ENCODE peak calls at places on chromosomes 16 and 17, in four cellular contexts. One of them, this sample, is unnamed.

GRCh38 chr17:9937164-9937835 is 32.2 kb upstream of the RCVRN start:
- DNase-seq in stimulated activated CD8-positive, alpha-beta memory T cell treated with anti-CD3 and anti-CD28 coated beads, Interleukin-15, amount 100 ng/mL, for 4 hours: no peak
- DNase-seq in uterus: peak; percentile 36
- DNase-seq in NCI-H524: no peak
- DNase-seq in this sample: no peak

GRCh38 chr16:84009282-84009681 is 33.3 kb downstream of the SLC38A8 start:
- DNase-seq in stimulated activated CD8-positive, alpha-beta memory T cell treated with anti-CD3 and anti-CD28 coated beads, Interleukin-15, amount 100 ng/mL, for 4 hours: no peak
- DNase-seq in uterus: no peak
- DNase-seq in NCI-H524: no peak
- DNase-seq in this sample: no peak

GRCh38 chr16:56611281-56611833 is 3.0 kb downstream of the MT2A start:
- DNase-seq in stimulated activated CD8-positive, alpha-beta memory T cell treated with anti-CD3 and anti-CD28 coated beads, Interleukin-15, amount 100 ng/mL, for 4 hours: no peak
- DNase-seq in uterus: peak; percentile 48
- DNase-seq in NCI-H524: no peak
- DNase-seq in this sample: no peak

GRCh38 chr16:83953796-83954576 is 946 bp downstream of the OSGIN1 start:
- DNase-seq in stimulated activated CD8-positive, alpha-beta memory T cell treated with anti-CD3 and anti-CD28 coated beads, Interleukin-15, amount 100 ng/mL, for 4 hours: no peak
- DNase-seq in uterus: no peak
- DNase-seq in NCI-H524: peak; percentile 35
- DNase-seq in this sample: no peak

GRCh38 chr17:31533546-31534155 is 142.2 kb downstream of the RAB11FIP4 start:
- DNase-seq in stimulated activated CD8-positive, alpha-beta memory T cell treated with anti-CD3 and anti-CD28 coated beads, Interleukin-15, amount 100 ng/mL, for 4 hours: no peak
- DNase-seq in uterus: no peak
- DNase-seq in NCI-H524: peak; percentile 48
- DNase-seq in this sample: peak; percentile 92

GRCh38 chr16:53754938-53755910 is 51.3 kb downstream of the FTO start:
- DNase-seq in stimulated activated CD8-positive, alpha-beta memory T cell treated with anti-CD3 and anti-CD28 coated beads, Interleukin-15, amount 100 ng/mL, for 4 hours: no peak
- DNase-seq in uterus: peak; percentile 90
- DNase-seq in NCI-H524: peak; percentile 80
- DNase-seq in this sample: no peak

GRCh38 chr17:19015428-19015827 is 10.9 kb upstream of the FAM83G start:
- DNase-seq in stimulated activated CD8-positive, alpha-beta memory T cell treated with anti-CD3 and anti-CD28 coated beads, Interleukin-15, amount 100 ng/mL, for 4 hours: no peak
- DNase-seq in uterus: no peak
- DNase-seq in NCI-H524: no peak
- DNase-seq in this sample: no peak

GRCh38 chr17:72033311-72033710 is 87.5 kb upstream of the SOX9 start:
- DNase-seq in stimulated activated CD8-positive, alpha-beta memory T cell treated with anti-CD3 and anti-CD28 coated beads, Interleukin-15, amount 100 ng/mL, for 4 hours: no peak
- DNase-seq in uterus: no peak
- DNase-seq in NCI-H524: no peak
- DNase-seq in this sample: no peak

GRCh38 chr16:73506568-73507056 is 458.7 kb upstream of the ZFHX3 start:
- DNase-seq in stimulated activated CD8-positive, alpha-beta memory T cell treated with anti-CD3 and anti-CD28 coated beads, Interleukin-15, amount 100 ng/mL, for 4 hours: no peak
- DNase-seq in uterus: no peak
- DNase-seq in NCI-H524: no peak
- DNase-seq in this sample: no peak

GRCh38 chr16:62190426-62190825 is 154.2 kb upstream of the CDH8 start:
- DNase-seq in stimulated activated CD8-positive, alpha-beta memory T cell treated with anti-CD3 and anti-CD28 coated beads, Interleukin-15, amount 100 ng/mL, for 4 hours: no peak
- DNase-seq in uterus: no peak
- DNase-seq in NCI-H524: peak; percentile 1
- DNase-seq in this sample: no peak

GRCh38 chr17:5809056-5809455 is 224.7 kb upstream of the NLRP1 start:
- DNase-seq in stimulated activated CD8-positive, alpha-beta memory T cell treated with anti-CD3 and anti-CD28 coated beads, Interleukin-15, amount 100 ng/mL, for 4 hours: no peak
- DNase-seq in uterus: no peak
- DNase-seq in NCI-H524: no peak
- DNase-seq in this sample: no peak

GRCh38 chr17:78476973-78477372 is 98.5 kb downstream of the PGS1 start:
- DNase-seq in stimulated activated CD8-positive, alpha-beta memory T cell treated with anti-CD3 and anti-CD28 coated beads, Interleukin-15, amount 100 ng/mL, for 4 hours: no peak
- DNase-seq in uterus: no peak
- DNase-seq in NCI-H524: no peak
- DNase-seq in this sample: no peak

GRCh38 chr16:263182-263774 is 12.5 kb downstream of the RGS11 start:
- DNase-seq in stimulated activated CD8-positive, alpha-beta memory T cell treated with anti-CD3 and anti-CD28 coated beads, Interleukin-15, amount 100 ng/mL, for 4 hours: no peak
- DNase-seq in uterus: no peak
- DNase-seq in NCI-H524: no peak
- DNase-seq in this sample: no peak

GRCh38 chr17:65820306-65820705 is 258.9 kb upstream of the AXIN2 start:
- DNase-seq in stimulated activated CD8-positive, alpha-beta memory T cell treated with anti-CD3 and anti-CD28 coated beads, Interleukin-15, amount 100 ng/mL, for 4 hours: no peak
- DNase-seq in uterus: no peak
- DNase-seq in NCI-H524: no peak
- DNase-seq in this sample: no peak

GRCh38 chr16:27174798-27175197 is 28.5 kb upstream of the KDM8 start:
- DNase-seq in stimulated activated CD8-positive, alpha-beta memory T cell treated with anti-CD3 and anti-CD28 coated beads, Interleukin-15, amount 100 ng/mL, for 4 hours: no peak
- DNase-seq in uterus: no peak
- DNase-seq in NCI-H524: no peak
- DNase-seq in this sample: no peak

GRCh38 chr17:9213311-9213655 is 192.0 kb downstream of the NTN1 start:
- DNase-seq in stimulated activated CD8-positive, alpha-beta memory T cell treated with anti-CD3 and anti-CD28 coated beads, Interleukin-15, amount 100 ng/mL, for 4 hours: no peak
- DNase-seq in uterus: no peak
- DNase-seq in NCI-H524: no peak
- DNase-seq in this sample: no peak

This sample was measured in D341Med.